ENCODE peak calls at places on chromosomes 5 and 9, in six cellular contexts. One of them, this sample, is unnamed.

GRCh38 chr9:21711504-21711903 is 90.9 kb upstream of the MTAP start:
- DNase-seq in COLO829: peak
- DNase-seq in foreskin fibroblast: peak
- DNase-seq in ovary: no peak
- DNase-seq in uterus: no peak
- DNase-seq in MM.1S: no peak
- DNase-seq in this sample: no peak

GRCh38 chr9:133149130-133150015 is 14.3 kb downstream of the GBGT1 start:
- DNase-seq in uterus: peak
- DNase-seq in ovary: peak
- DNase-seq in MM.1S: peak
- DNase-seq in COLO829: peak
- DNase-seq in foreskin fibroblast: peak
- DNase-seq in this sample: peak

GRCh38 chr9:124309665-124310064 is 51.9 kb downstream of the NEK6 start:
- DNase-seq in MM.1S: no peak
- DNase-seq in foreskin fibroblast: peak
- DNase-seq in uterus: peak
- DNase-seq in ovary: no peak
- DNase-seq in COLO829: no peak
- DNase-seq in this sample: peak

GRCh38 chr5:39523821-39524220 is 99.0 kb upstream of the DAB2 start:
- DNase-seq in ovary: no peak
- DNase-seq in COLO829: no peak
- DNase-seq in foreskin fibroblast: peak
- DNase-seq in uterus: no peak
- DNase-seq in MM.1S: no peak
- DNase-seq in this sample: no peak

GRCh38 chr9:76646249-76646648 is 118.0 kb upstream of the PCA3 start:
- DNase-seq in ovary: no peak
- DNase-seq in uterus: no peak
- DNase-seq in COLO829: no peak
- DNase-seq in MM.1S: no peak
- DNase-seq in foreskin fibroblast: no peak
- DNase-seq in this sample: no peak

GRCh38 chr5:124544366-124545055 is 201.9 kb downstream of the ZNF608 start:
- DNase-seq in ovary: no peak
- DNase-seq in COLO829: no peak
- DNase-seq in uterus: no peak
- DNase-seq in foreskin fibroblast: peak
- DNase-seq in MM.1S: no peak
- DNase-seq in this sample: no peak

GRCh38 chr9:79201641-79202040 is 370.1 kb upstream of the TLE4 start:
- DNase-seq in ovary: no peak
- DNase-seq in MM.1S: no peak
- DNase-seq in foreskin fibroblast: peak
- DNase-seq in uterus: no peak
- DNase-seq in COLO829: no peak
- DNase-seq in this sample: no peak

GRCh38 chr5:139482050-139482889 is at the start of gene STING1:
- DNase-seq in uterus: peak
- DNase-seq in COLO829: peak
- DNase-seq in ovary: peak
- DNase-seq in foreskin fibroblast: peak
- DNase-seq in MM.1S: no peak
- DNase-seq in this sample: peak

GRCh38 chr5:146521403-146522106 is 5.6 kb upstream of the GPR151 start:
- DNase-seq in COLO829: no peak
- DNase-seq in ovary: no peak
- DNase-seq in MM.1S: no peak
- DNase-seq in uterus: no peak
- DNase-seq in foreskin fibroblast: no peak
- DNase-seq in this sample: no peak

GRCh38 chr5:137622850-137623249 is 113.0 kb downstream of the KLHL3 start:
- DNase-seq in foreskin fibroblast: no peak
- DNase-seq in COLO829: no peak
- DNase-seq in MM.1S: no peak
- DNase-seq in ovary: no peak
- DNase-seq in uterus: no peak
- DNase-seq in this sample: no peak

This sample was measured in SW 1271.